ENCODE peak calls at places on chromosomes 16 and 17, in six cellular contexts. C is heart left ventricle, P is tibial nerve, U is stomach, H is adrenal gland, D is transverse colon. G is an unnamed sample.

GRCh38 chr17:45225964-45226530 is 4.4 kb downstream of the FMNL1 start:
- DNase-seq in C (peak; percentile 81), P (peak; percentile 65), U (peak; percentile 80), H (peak; percentile 64), D (peak; percentile 91), G (peak; percentile 99)

GRCh38 chr16:71288570-71288889 is 672 bp downstream of the CMTR2 start:
- DNase-seq in C (no peak), P (no peak), U (no peak), H (no peak), D (no peak), G (no peak)

GRCh38 chr17:41800601-41801373 is 11.0 kb downstream of the P3H4 start:
- DNase-seq in C (no peak), P (no peak), U (peak; percentile 65), H (no peak), D (peak; percentile 92), G (no peak)

GRCh38 chr16:4369006-4369766 is 2.5 kb upstream of the VASN start:
- DNase-seq in C (no peak), P (no peak), U (no peak), H (peak; percentile 64), D (no peak), G (peak; percentile 73)

GRCh38 chr16:68444058-68444657 is 4.2 kb downstream of the SMPD3 start:
- DNase-seq in C (peak; percentile 33), P (no peak), U (peak; percentile 52), H (peak; percentile 45), D (peak; percentile 49), G (no peak)

GRCh38 chr17:27540300-27541105 is 84.3 kb downstream of the KSR1 start:
- DNase-seq in C (peak; percentile 84), P (peak; percentile 77), U (peak; percentile 92), H (peak; percentile 96), D (peak; percentile 85), G (peak; percentile 84)

GRCh38 chr17:73380439-73381106 is 68.8 kb upstream of the CDC42EP4 start:
- DNase-seq in C (no peak), P (no peak), U (no peak), H (no peak), D (no peak), G (no peak)

GRCh38 chr17:63587770-63588169 is 12.9 kb upstream of the TACO1 start:
- DNase-seq in C (no peak), P (no peak), U (no peak), H (no peak), D (no peak), G (no peak)

GRCh38 chr17:8887834-8888703 is 20.6 kb upstream of the PIK3R6 start:
- DNase-seq in C (peak; percentile 57), P (peak; percentile 23), U (no peak), H (peak; percentile 82), D (no peak), G (no peak)

GRCh38 chr17:145671-146541 is 8.5 kb downstream of the SCGB1C2 start:
- DNase-seq in C (no peak), P (peak; percentile 3), U (peak; percentile 15), H (no peak), D (no peak), G (peak; percentile 68)

GRCh38 chr17:40315678-40316570 is 6.9 kb downstream of the RARA start:
- DNase-seq in C (peak; percentile 23), P (no peak), U (peak; percentile 25), H (no peak), D (no peak), G (no peak)

GRCh38 chr17:69712801-69713311 is 298.4 kb downstream of the MAP2K6 start:
- DNase-seq in C (no peak), P (no peak), U (no peak), H (no peak), D (no peak), G (no peak)

GRCh38 chr17:2828396-2829038 is 32.3 kb downstream of the RAP1GAP2 start:
- DNase-seq in C (peak; percentile 64), P (peak; percentile 59), U (peak; percentile 81), H (peak; percentile 81), D (peak; percentile 84), G (peak; percentile 95)

GRCh38 chr16:56281256-56281805 is 90.0 kb downstream of the GNAO1 start:
- DNase-seq in C (no peak), P (no peak), U (no peak), H (no peak), D (no peak), G (no peak)

GRCh38 chr17:2055494-2056220 is 754 bp downstream of the HIC1 start:
- DNase-seq in C (peak; percentile 42), P (no peak), U (no peak), H (no peak), D (peak; percentile 39), G (peak; percentile 86)

GRCh38 chr17:78409191-78409621 is 30.8 kb downstream of the PGS1 start:
- DNase-seq in C (no peak), P (no peak), U (peak; percentile 83), H (no peak), D (peak; percentile 91), G (no peak)

GRCh38 chr17:40848583-40849235 is 18.3 kb downstream of the KRT12 start:
- DNase-seq in C (no peak), P (no peak), U (no peak), H (no peak), D (no peak), G (no peak)

GRCh38 chr17:74213897-74214386 is 571 bp downstream of the TTYH2 start:
- DNase-seq in C (peak; percentile 49), P (no peak), U (no peak), H (no peak), D (peak; percentile 41), G (peak; percentile 84)

GRCh38 chr17:78123258-78123929 is 5.2 kb downstream of the TMC6 start:
- DNase-seq in C (no peak), P (no peak), U (no peak), H (no peak), D (no peak), G (no peak)

GRCh38 chr17:72852267-72852945 is 240.1 kb downstream of the SLC39A11 start:
- DNase-seq in C (no peak), P (no peak), U (no peak), H (no peak), D (no peak), G (no peak)

GRCh38 chr16:72850863-72851262 is 197.1 kb downstream of the ZFHX3 start:
- DNase-seq in C (no peak), P (no peak), U (no peak), H (no peak), D (no peak), G (no peak)

GRCh38 chr16:78002915-78003538 is 19.3 kb upstream of the CLEC3A start:
- DNase-seq in C (peak; percentile 88), P (peak; percentile 74), U (peak; percentile 73), H (peak; percentile 91), D (peak; percentile 79), G (peak; percentile 83)

GRCh38 chr16:30526137-30526822 is at the start of gene ZNF768:
- DNase-seq in C (no peak), P (no peak), U (no peak), H (peak; percentile 55), D (peak; percentile 46), G (peak; percentile 95)

GRCh38 chr17:59565959-59566324 is 532 bp downstream of the DHX40 start:
- DNase-seq in C (peak; percentile 36), P (peak; percentile 34), U (peak; percentile 47), H (peak; percentile 75), D (peak; percentile 46), G (peak; percentile 76)

GRCh38 chr17:16909887-16910286 is 62.0 kb downstream of the TNFRSF13B start:
- DNase-seq in C (no peak), P (no peak), U (no peak), H (no peak), D (no peak), G (no peak)

GRCh38 chr17:80068301-80069160 is 32.1 kb downstream of the CCDC40 start:
- DNase-seq in C (peak; percentile 63), P (peak; percentile 51), U (peak; percentile 54), H (peak; percentile 79), D (no peak), G (no peak)

GRCh38 chr16:73956592-73957495 is 339.8 kb upstream of the PSMD7 start:
- DNase-seq in C (peak; percentile 48), P (peak; percentile 72), U (peak; percentile 54), H (peak; percentile 74), D (peak; percentile 69), G (no peak)

GRCh38 chr16:71894229-71894920 is 956 bp upstream of the IST1 start:
- DNase-seq in C (peak; percentile 49), P (peak; percentile 54), U (peak; percentile 56), H (peak; percentile 57), D (peak; percentile 53), G (peak; percentile 83)

GRCh38 chr17:62925267-62925836 is 40.7 kb upstream of the TANC2 start:
- DNase-seq in C (no peak), P (no peak), U (no peak), H (no peak), D (no peak), G (no peak)

GRCh38 chr17:6374761-6375312 is 60.1 kb downstream of the AIPL1 start:
- DNase-seq in C (no peak), P (no peak), U (no peak), H (no peak), D (no peak), G (no peak)

GRCh38 chr17:27389542-27390140 is 66.6 kb upstream of the KSR1 start:
- DNase-seq in C (no peak), P (no peak), U (no peak), H (no peak), D (no peak), G (no peak)

GRCh38 chr17:56886288-56886721 is 27.5 kb downstream of the TRIM25 start:
- DNase-seq in C (no peak), P (no peak), U (peak; percentile 47), H (no peak), D (peak; percentile 69), G (no peak)
- TF ChIP-seq POLR2A in C (no peak), P (no peak), U (no peak), H (no peak), D (peak; percentile 61), G (no peak)

GRCh38 chr17:75645889-75646625 is 12.8 kb downstream of the SMIM5 start:
- DNase-seq in C (no peak), P (no peak), U (peak; percentile 94), H (no peak), D (peak; percentile 89), G (peak; percentile 83)
- H3K27ac ChIP-seq in C (no peak overlapping the region), P (peak overlapping the region; percentile 67), U (peak overlapping the region; percentile 96), H (no peak overlapping the region), D (peak overlapping the region; percentile 89), G (no peak overlapping the region)

GRCh38 chr17:29566473-29567361 is at the start of gene ABHD15:
- DNase-seq in C (peak; percentile 67), P (peak; percentile 43), U (peak; percentile 79), H (peak; percentile 65), D (peak; percentile 84), G (peak; percentile 94)
- TF ChIP-seq POLR2A in C (peak; percentile 57), P (peak; percentile 62), U (no peak), H (peak; percentile 31), D (peak; percentile 85), G (no peak)

GRCh38 chr17:75542184-75542583 is 16.7 kb downstream of the LLGL2 start:
- DNase-seq in C (no peak), P (no peak), U (peak; percentile 49), H (no peak), D (peak; percentile 70), G (no peak)

GRCh38 chr17:75539969-75540729 is 14.7 kb downstream of the LLGL2 start:
- DNase-seq in C (no peak), P (no peak), U (no peak), H (no peak), D (no peak), G (no peak)

GRCh38 chr17:75540923-75541503 is 15.5 kb downstream of the LLGL2 start:
- DNase-seq in C (no peak), P (no peak), U (no peak), H (no peak), D (no peak), G (no peak)

GRCh38 chr17:75544250-75544649 is 18.8 kb downstream of the LLGL2 start:
- DNase-seq in C (no peak), P (no peak), U (no peak), H (no peak), D (no peak), G (no peak)

GRCh38 chr17:75542728-75543336 is 17.3 kb downstream of the LLGL2 start:
- DNase-seq in C (no peak), P (no peak), U (no peak), H (no peak), D (peak; percentile 42), G (no peak)
- H3K27ac ChIP-seq in C (no peak overlapping the region), P (no peak overlapping the region), U (peak overlapping the region; percentile 69), H (no peak overlapping the region), D (peak overlapping the region; percentile 91), G (peak overlapping the region; percentile 78)